ENCODE peak calls at places on chromosomes 11 and 22, in ten cellular contexts. L, N, Q, W, I, C, P, K, R and A are unnamed samples.

GRCh38 chr11:35082322-35083180 is 56.4 kb upstream of the CD44 start:
- DNase-seq in L (no peak), N (peak; percentile 83), Q (no peak), W (peak; percentile 67), I (peak; percentile 74), C (peak; percentile 90), P (peak; percentile 92), K (peak; percentile 89), R (peak; percentile 54), A (peak; percentile 66)

GRCh38 chr11:27471588-27472397 is 797 bp downstream of the LGR4 start:
- DNase-seq in L (peak; percentile 47), N (no peak), Q (peak; percentile 53), W (peak; percentile 50), I (no peak), C (no peak), P (no peak), K (peak; percentile 54), R (no peak), A (peak; percentile 5)

GRCh38 chr11:126403039-126403438 is 47.6 kb downstream of the ST3GAL4 start:
- DNase-seq in L (no peak), N (peak; percentile 57), Q (no peak), W (peak; percentile 71), I (no peak), C (no peak), P (no peak), K (no peak), R (no peak), A (no peak)

GRCh38 chr11:126474888-126475626 is 119.6 kb downstream of the ST3GAL4 start:
- DNase-seq in L (peak; percentile 22), N (no peak), Q (no peak), W (no peak), I (no peak), C (no peak), P (no peak), K (no peak), R (no peak), A (no peak)

GRCh38 chr11:73577496-73577917 is 20.4 kb downstream of the FAM168A start:
- DNase-seq in L (no peak), N (no peak), Q (no peak), W (no peak), I (no peak), C (no peak), P (peak; percentile 66), K (no peak), R (no peak), A (no peak)

GRCh38 chr11:96272542-96273306 is 70.3 kb downstream of the MAML2 start:
- DNase-seq in L (no peak), N (no peak), Q (no peak), W (peak; percentile 57), I (no peak), C (no peak), P (no peak), K (peak; percentile 37), R (no peak), A (no peak)

GRCh38 chr11:36509265-36509664 is 807 bp downstream of the TRAF6 start:
- DNase-seq in L (peak; percentile 19), N (peak; percentile 29), Q (no peak), W (no peak), I (no peak), C (no peak), P (peak; percentile 18), K (peak; percentile 37), R (peak; percentile 17), A (peak; percentile 6)

GRCh38 chr11:88363566-88364169 is 26.1 kb upstream of the CTSC start:
- DNase-seq in L (no peak), N (no peak), Q (no peak), W (no peak), I (no peak), C (no peak), P (peak; percentile 19), K (peak; percentile 18), R (no peak), A (no peak)

GRCh38 chr11:121800240-121800639 is 315.8 kb downstream of the BLID start:
- DNase-seq in L (no peak), N (no peak), Q (no peak), W (no peak), I (no peak), C (no peak), P (no peak), K (no peak), R (no peak), A (no peak)

GRCh38 chr22:29704528-29705285 is 15.1 kb upstream of the CABP7 start:
- DNase-seq in L (no peak), N (no peak), Q (peak; percentile 23), W (no peak), I (no peak), C (no peak), P (peak; percentile 48), K (peak; percentile 34), R (no peak), A (no peak)

GRCh38 chr11:78080818-78081495 is 1.3 kb upstream of the NDUFC2 start:
- DNase-seq in L (no peak), N (no peak), Q (no peak), W (no peak), I (no peak), C (peak; percentile 23), P (no peak), K (peak; percentile 59), R (no peak), A (no peak)

GRCh38 chr11:82927264-82927880 is 25.8 kb downstream of the DDIAS start:
- DNase-seq in L (no peak), N (peak; percentile 28), Q (peak; percentile 41), W (no peak), I (peak; percentile 13), C (peak; percentile 55), P (peak; percentile 65), K (peak; percentile 69), R (peak; percentile 62), A (peak; percentile 29)

GRCh38 chr22:44348963-44349950 is 36.5 kb upstream of the SHISAL1 start:
- DNase-seq in L (no peak), N (no peak), Q (no peak), W (no peak), I (no peak), C (no peak), P (no peak), K (no peak), R (no peak), A (no peak)

GRCh38 chr11:75277211-75277805 is 36.7 kb downstream of the TPBGL start:
- DNase-seq in L (no peak), N (no peak), Q (no peak), W (peak; percentile 17), I (no peak), C (no peak), P (no peak), K (no peak), R (no peak), A (no peak)

GRCh38 chr11:131136476-131136875 is 220.2 kb upstream of the SNX19 start:
- DNase-seq in L (no peak), N (no peak), Q (no peak), W (no peak), I (no peak), C (no peak), P (no peak), K (peak; percentile 30), R (no peak), A (no peak)

GRCh38 chr11:10314199-10315072 is 9.6 kb downstream of the ADM start:
- DNase-seq in L (no peak), N (peak; percentile 72), Q (peak; percentile 87), W (no peak), I (no peak), C (no peak), P (no peak), K (peak; percentile 67), R (peak; percentile 39), A (no peak)

GRCh38 chr11:127470485-127470884 is 469.9 kb upstream of the KIRREL3 start:
- DNase-seq in L (peak; percentile 49), N (no peak), Q (no peak), W (no peak), I (no peak), C (no peak), P (no peak), K (peak; percentile 42), R (peak; percentile 11), A (no peak)

GRCh38 chr22:36328635-36329216 is 59.0 kb downstream of the MYH9 start:
- DNase-seq in L (no peak), N (peak; percentile 96), Q (no peak), W (peak; percentile 85), I (no peak), C (peak; percentile 99), P (peak; percentile 40), K (peak; percentile 98), R (peak; percentile 95), A (peak; percentile 46)

GRCh38 chr11:56916609-56917008 is 72.1 kb upstream of the OR5AK2 start:
- DNase-seq in L (no peak), N (no peak), Q (no peak), W (no peak), I (no peak), C (no peak), P (no peak), K (no peak), R (no peak), A (no peak)

GRCh38 chr11:85725510-85726258 is 39.7 kb upstream of the CCDC89 start:
- DNase-seq in L (no peak), N (peak; percentile 24), Q (no peak), W (no peak), I (no peak), C (peak; percentile 85), P (peak; percentile 77), K (peak; percentile 95), R (peak; percentile 84), A (no peak)

GRCh38 chr22:50724616-50725015 is 13.4 kb upstream of the ACR start:
- DNase-seq in L (no peak), N (no peak), Q (no peak), W (no peak), I (no peak), C (no peak), P (no peak), K (no peak), R (no peak), A (no peak)

GRCh38 chr11:94132152-94132558 is 3.5 kb downstream of the PANX1 start:
- DNase-seq in L (no peak), N (peak; percentile 28), Q (no peak), W (no peak), I (no peak), C (peak; percentile 61), P (peak; percentile 58), K (peak; percentile 73), R (peak; percentile 29), A (no peak)